ENCODE peak calls at places on chromosomes 13 and 19, in four cellular contexts. F, W, B and V are unnamed samples.
A peak's percentile ranks its signal among the peaks of the same experiment; 100 is the strongest.

GRCh38 chr19:33905473-33905936 is 108.8 kb downstream of the KCTD15 start:
- DNase-seq in F (peak; percentile 25), W (no peak), B (peak; percentile 72), V (no peak)

GRCh38 chr13:24868874-24869273 is 104.9 kb downstream of the RNF17 start:
- DNase-seq in F (no peak), W (no peak), B (no peak), V (no peak)

GRCh38 chr19:41430907-41431306 is 3.7 kb upstream of the B3GNT8 start:
- DNase-seq in F (no peak), W (no peak), B (no peak), V (no peak)

GRCh38 chr13:23651887-23652286 is 81.7 kb downstream of the TNFRSF19 start:
- DNase-seq in F (no peak), W (no peak), B (no peak), V (no peak)

GRCh38 chr19:10667867-10668266 is 13.7 kb downstream of the ILF3 start:
- DNase-seq in F (no peak), W (no peak), B (no peak), V (no peak)

GRCh38 chr13:109211616-109212015 is 574.8 kb downstream of the IRS2 start:
- DNase-seq in F (no peak), W (no peak), B (no peak), V (no peak)

GRCh38 chr19:17320435-17320834 is 11.1 kb downstream of the DDA1 start:
- DNase-seq in F (no peak), W (no peak), B (no peak), V (no peak)

GRCh38 chr19:35213678-35214632 is 14.6 kb downstream of the FAM187B start:
- DNase-seq in F (peak; percentile 35), W (no peak), B (peak; percentile 73), V (no peak)

GRCh38 chr13:68715651-68716050 is 1392.0 kb upstream of the ATXN8OS start:
- DNase-seq in F (no peak), W (no peak), B (no peak), V (no peak)

GRCh38 chr19:48651682-48652046 is 5.7 kb upstream of the CA11 start:
- DNase-seq in F (no peak), W (no peak), B (no peak), V (no peak)

GRCh38 chr19:48646912-48647216 is 877 bp upstream of the CA11 start:
- DNase-seq in F (no peak), W (no peak), B (no peak), V (no peak)

GRCh38 chr19:48654299-48655059 is 8.5 kb upstream of the CA11 start:
- DNase-seq in F (no peak), W (no peak), B (no peak), V (no peak)

GRCh38 chr19:48648134-48648533 is 2.1 kb upstream of the CA11 start:
- DNase-seq in F (no peak), W (no peak), B (no peak), V (no peak)

GRCh38 chr19:48650974-48651681 is 5.1 kb upstream of the CA11 start:
- DNase-seq in F (no peak), W (no peak), B (no peak), V (no peak)
- H3K27ac ChIP-seq in F (no peak overlapping the region), W (no peak overlapping the region), B (no peak overlapping the region), V (no peak overlapping the region)

GRCh38 chr13:42591602-42592001 is 17.6 kb downstream of the TNFSF11 start:
- DNase-seq in F (no peak), W (no peak), B (no peak), V (no peak)
- H3K27ac ChIP-seq in F (no peak overlapping the region), W (no peak overlapping the region), B (no peak overlapping the region), V (no peak overlapping the region)

GRCh38 chr19:581399-582111 is 8.1 kb upstream of the HCN2 start:
- DNase-seq in F (no peak), W (no peak), B (peak; percentile 67), V (no peak)

GRCh38 chr19:583968-584239 is 5.8 kb upstream of the HCN2 start:
- DNase-seq in F (no peak), W (no peak), B (no peak), V (no peak)

GRCh38 chr19:584240-585001 is 5.3 kb upstream of the HCN2 start:
- DNase-seq in F (peak; percentile 56), W (no peak), B (peak; percentile 93), V (no peak)

GRCh38 chr19:582497-583197 is 7.0 kb upstream of the HCN2 start:
- DNase-seq in F (no peak), W (no peak), B (peak; percentile 76), V (no peak)

DNA sequence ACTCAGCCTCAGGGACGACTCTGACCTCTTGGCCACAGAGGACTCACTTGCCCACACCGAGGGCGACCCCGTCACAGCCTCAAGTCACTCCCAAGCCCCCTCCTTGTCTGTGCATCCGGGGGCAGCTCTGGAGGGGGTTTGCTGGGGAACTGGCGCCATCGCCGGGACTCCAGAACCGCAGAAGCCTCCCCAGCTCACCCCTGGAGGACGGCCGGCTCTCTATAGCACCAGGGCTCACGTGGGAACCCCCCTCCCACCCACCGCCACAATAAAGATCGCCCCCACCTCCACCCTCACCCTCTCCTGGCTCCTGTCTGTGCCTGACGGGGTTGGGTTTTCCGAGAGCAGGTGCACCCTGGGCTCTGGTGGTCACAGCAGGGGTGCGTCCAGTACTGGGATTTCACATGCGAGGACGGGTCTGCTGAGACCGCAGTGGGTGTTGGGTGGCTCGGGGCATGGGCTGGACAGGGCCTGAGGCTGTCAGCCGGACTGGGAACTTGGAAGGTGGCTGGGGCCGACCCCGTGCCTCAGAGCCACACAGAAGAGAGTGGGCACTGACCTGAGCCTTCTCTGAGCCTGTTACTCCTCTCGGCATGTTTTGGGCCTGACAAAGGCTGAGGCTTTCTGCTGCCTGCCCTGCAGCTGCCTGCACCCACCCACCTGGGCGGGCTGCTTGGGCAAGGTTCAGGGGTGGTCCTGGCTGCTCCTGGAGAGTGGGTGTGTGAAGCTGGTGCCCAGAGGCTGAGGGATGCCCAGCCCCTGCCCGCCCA is 6.3 kb upstream of the HCN2 start:
- DNase-seq in F (no peak), W (no peak), B (peak; percentile 61), V (no peak)
- H3K27ac ChIP-seq in F (peak overlapping the region; percentile 60), W (no peak overlapping the region), B (no peak overlapping the region), V (no peak overlapping the region)

GRCh38 chr19:2618611-2619010 is 83.9 kb downstream of the GNG7 start:
- DNase-seq in F (peak; percentile 69), W (no peak), B (no peak), V (no peak)
- H3K27ac ChIP-seq in F (no peak overlapping the region), W (no peak overlapping the region), B (peak overlapping the region; percentile 99), V (peak overlapping the region; percentile 63)

GRCh38 chr19:19201697-19202630 is 1.2 kb downstream of the NR2C2AP start:
- DNase-seq in F (no peak), W (no peak), B (no peak), V (no peak)
- H3K27ac ChIP-seq in F (peak overlapping the region; percentile 75), W (no peak overlapping the region), B (peak overlapping the region; percentile 76), V (peak overlapping the region; percentile 49)

DNA sequence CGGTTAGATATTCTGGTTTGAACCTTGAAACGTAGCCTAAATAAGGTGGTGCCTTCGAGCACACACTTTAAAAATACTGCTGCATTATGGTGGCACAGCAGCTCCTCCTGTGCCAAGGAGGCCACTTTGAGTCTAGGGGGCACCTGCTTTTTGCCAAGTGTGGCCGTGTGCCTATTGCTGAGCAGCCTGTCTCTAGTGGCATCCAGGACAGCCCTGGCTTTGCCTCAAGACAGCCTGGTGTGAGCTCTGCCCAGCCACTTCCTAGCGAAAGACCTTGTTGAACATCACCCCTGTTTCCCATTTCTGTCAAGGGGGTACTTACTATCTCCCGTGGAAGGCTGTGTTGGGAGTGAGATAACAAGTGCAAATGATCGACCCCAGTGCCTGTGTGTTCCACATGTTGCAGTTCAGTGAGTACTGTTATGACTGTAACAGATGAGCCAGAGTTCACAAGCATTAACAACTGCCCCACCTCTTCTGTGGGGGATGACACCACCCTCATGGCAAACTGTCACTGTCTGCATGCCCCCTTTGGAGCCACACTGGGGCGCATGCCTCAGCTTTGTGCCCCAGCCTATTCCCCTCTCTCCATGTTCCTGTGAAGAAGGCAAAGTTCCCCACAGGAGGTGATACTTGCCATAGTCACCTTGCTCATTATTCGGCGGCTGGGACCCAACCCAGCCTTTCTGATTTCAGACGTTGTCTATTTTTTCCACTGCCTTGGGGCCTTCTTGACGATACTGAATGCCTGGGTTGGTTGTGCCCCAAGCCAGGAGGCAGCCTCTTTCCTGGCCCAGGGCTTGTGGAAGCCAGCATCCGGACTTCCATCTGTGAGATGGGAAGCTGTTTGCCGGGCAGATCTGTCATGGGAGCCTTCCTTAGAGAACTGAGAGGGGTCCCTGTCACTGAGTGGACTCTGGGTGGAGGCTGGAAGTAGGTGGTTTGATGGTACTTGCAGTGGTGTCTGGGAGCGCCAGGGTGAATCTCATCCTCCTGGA is 5.4 kb downstream of the GATAD2A start:
- DNase-seq in F (no peak), W (no peak), B (no peak), V (no peak)
- H3K27ac ChIP-seq in F (no peak overlapping the region), W (no peak overlapping the region), B (no peak overlapping the region), V (no peak overlapping the region)

DNA sequence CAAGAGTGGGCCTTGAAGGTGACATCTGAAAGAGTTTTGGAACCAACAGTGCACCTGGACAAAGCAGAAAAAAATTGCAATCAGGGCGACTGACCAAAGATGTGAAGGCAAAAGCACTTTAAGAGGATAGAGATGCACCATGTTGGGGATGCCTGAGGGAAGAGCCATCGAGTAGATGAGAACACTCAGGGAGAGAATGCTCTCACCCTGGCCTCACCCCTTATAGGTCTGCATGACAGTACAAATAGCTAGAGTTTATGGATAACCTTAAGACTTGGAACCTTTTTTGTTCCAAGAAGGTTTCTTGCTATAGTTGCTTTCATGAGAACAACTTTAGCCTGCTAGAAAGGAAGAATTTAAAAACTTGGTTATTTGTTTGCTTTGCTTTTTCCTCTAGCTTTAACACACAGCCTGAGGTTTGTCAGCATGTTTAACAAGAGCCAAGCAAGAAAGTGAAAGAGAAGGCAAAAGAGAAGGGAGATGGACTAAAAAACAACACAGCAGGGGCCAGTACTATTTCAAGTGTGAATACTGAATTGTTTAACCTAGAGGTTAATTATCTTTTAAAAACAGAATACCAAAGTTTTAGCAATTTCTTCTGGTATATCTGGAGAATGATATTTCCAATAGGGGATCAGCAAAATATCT is 418.9 kb downstream of the DIAPH3 start:
- DNase-seq in F (no peak), W (no peak), B (no peak), V (no peak)
- H3K27ac ChIP-seq in F (no peak overlapping the region), W (no peak overlapping the region), B (no peak overlapping the region), V (no peak overlapping the region)